ENCODE peak calls at places on chromosomes 12 and 14, in four cellular contexts. X is right cardiac atrium, S is gastrocnemius medialis, R is aorta. V is an unnamed sample. For H3K4me1, the result is how much of the 10 kb centered on the place peaks cover.

GRCh38 chr12:6430990-6431353 is 13.8 kb upstream of the CD27 start:
- DNase-seq in S (no peak), R (no peak), X (no peak), V (no peak)

GRCh38 chr14:24398943-24399801 is at the start of gene NYNRIN:
- DNase-seq in R (peak), S (no peak), X (peak), V (no peak)

GRCh38 chr14:102150083-102150482 is 10.4 kb downstream of the WDR20 start:
- DNase-seq in S (no peak), X (no peak), R (no peak), V (no peak)

GRCh38 chr12:89706551-89707348 is 1.9 kb downstream of the ATP2B1 start:
- DNase-seq in X (peak), R (no peak), S (peak), V (no peak)

GRCh38 chr12:106954462-106955376 is 988 bp upstream of the TMEM263 start:
- DNase-seq in X (peak), S (peak), R (peak), V (peak)

GRCh38 chr12:58882796-58883195 is 37.5 kb downstream of the LRIG3 start:
- DNase-seq in X (no peak), S (no peak), R (no peak), V (no peak)

GRCh38 chr14:75234173-75234855 is 44.3 kb upstream of the FOS start:
- DNase-seq in X (peak), R (peak), S (peak), V (peak)

GRCh38 chr12:23528316-23528715 is 421.2 kb downstream of the SOX5 start:
- DNase-seq in R (no peak), S (no peak), X (no peak), V (no peak)

GRCh38 chr14:30194769-30195168 is 267.1 kb upstream of the PRKD1 start:
- DNase-seq in S (no peak), R (no peak), X (no peak), V (no peak)

GRCh38 chr14:88613552-88614010 is 50.7 kb downstream of the ZC3H14 start:
- DNase-seq in S (no peak), R (no peak), X (no peak), V (no peak)

GRCh38 chr14:92421756-92422155 is 91.8 kb upstream of the RIN3 start:
- DNase-seq in R (no peak), X (no peak), S (no peak), V (no peak)

GRCh38 chr12:76310110-76310509 is 38.1 kb downstream of the BBS10 start:
- DNase-seq in R (no peak), S (no peak), X (no peak), V (no peak)

GRCh38 chr12:27517532-27517931 is 6.5 kb upstream of the PPFIBP1 start:
- DNase-seq in S (no peak), X (no peak), R (no peak), V (no peak)

GRCh38 chr12:56129210-56129691 is 1.2 kb downstream of the ESYT1 start:
- DNase-seq in S (peak), X (peak), R (peak), V (peak)

GRCh38 chr12:46555379-46555778 is 182.8 kb upstream of the SLC38A2 start:
- DNase-seq in R (no peak), S (no peak), X (no peak), V (no peak)

GRCh38 chr14:95597784-95598204 is 62.9 kb downstream of the GLRX5 start:
- DNase-seq in X (no peak), S (no peak), R (no peak), V (no peak)

GRCh38 chr12:6765634-6766581 is at the start of gene PTMS:
- DNase-seq in S (peak), X (peak), R (peak), V (peak)

GRCh38 chr12:107749094-107749493 is 11.8 kb downstream of the PRDM4 start:
- DNase-seq in X (no peak), S (no peak), R (no peak), V (no peak)

GRCh38 chr14:55556929-55557623 is 22.9 kb upstream of the KTN1 start:
- DNase-seq in R (peak), X (peak), S (peak), V (peak)

GRCh38 chr12:118402251-118402650 is 25.9 kb downstream of the SUDS3 start:
- DNase-seq in X (no peak), S (no peak), R (no peak), V (no peak)

GRCh38 chr14:45089813-45090212 is 5.9 kb downstream of the PRPF39 start:
- DNase-seq in R (no peak), S (no peak), X (no peak), V (no peak)
- H3K4me1 ChIP-seq in R (under half), S (under half), X (under half), V (under half)

GRCh38 chr14:90518941-90519256 is 122.1 kb downstream of the CALM1 start:
- DNase-seq in S (no peak), X (no peak), R (peak), V (no peak)

GRCh38 chr14:90518075-90518940 is 121.5 kb downstream of the CALM1 start:
- DNase-seq in S (no peak), X (no peak), R (no peak), V (no peak)

GRCh38 chr14:90519262-90519920 is 122.6 kb downstream of the CALM1 start:
- DNase-seq in S (no peak), R (peak), X (no peak), V (no peak)

GRCh38 chr14:90514566-90514965 is 117.7 kb downstream of the CALM1 start:
- DNase-seq in S (no peak), X (no peak), R (no peak), V (no peak)

GRCh38 chr14:90517431-90517841 is 120.6 kb downstream of the CALM1 start:
- DNase-seq in X (no peak), S (no peak), R (no peak), V (no peak)
- H3K4me1 ChIP-seq in X (under half), S (under half), R (under half), V (half or more)

GRCh38 chr12:646303-647038 is 16.8 kb downstream of the NINJ2 start:
- DNase-seq in X (peak), S (peak), R (peak), V (peak)
- H3K4me1 ChIP-seq in X (under half), S (half or more), R (under half), V (half or more)

GRCh38 chr12:38883629-38884134 is 21.7 kb downstream of the CPNE8 start:
- DNase-seq in R (no peak), S (no peak), X (no peak), V (no peak)

GRCh38 chr12:38875571-38876228 is 29.7 kb downstream of the CPNE8 start:
- DNase-seq in X (no peak), S (no peak), R (no peak), V (no peak)

GRCh38 chr12:38880288-38880687 is 25.1 kb downstream of the CPNE8 start:
- DNase-seq in S (no peak), R (no peak), X (no peak), V (no peak)

GRCh38 chr12:38884666-38885065 is 20.7 kb downstream of the CPNE8 start:
- DNase-seq in S (no peak), X (no peak), R (no peak), V (no peak)

DNA sequence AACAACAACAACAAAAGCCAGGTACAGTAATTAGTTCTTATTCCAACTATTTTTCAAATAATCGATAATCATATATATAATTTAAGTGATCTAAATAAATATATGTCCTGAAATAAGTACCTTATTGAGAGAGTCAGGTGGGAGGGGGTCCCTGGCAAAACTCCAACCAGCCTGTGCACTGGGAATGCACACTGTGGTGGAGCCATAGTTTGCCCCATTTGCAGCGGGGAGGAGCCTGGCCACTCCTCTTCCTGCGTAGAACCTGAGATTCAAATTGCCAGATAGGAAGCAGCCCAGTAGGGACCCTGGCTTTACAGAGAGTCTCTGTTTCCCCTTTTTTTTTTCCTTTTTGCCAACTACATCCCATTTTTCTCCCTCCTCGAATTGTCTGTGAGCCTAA is 26.4 kb downstream of the CPNE8 start:
- DNase-seq in R (no peak), S (no peak), X (no peak), V (no peak)
- H3K4me1 ChIP-seq in R (under half), S (under half), X (under half), V (under half)

GRCh38 chr14:105581551-105582341 is 55.4 kb downstream of the TMEM121 start:
- DNase-seq in R (peak), X (no peak), S (no peak), V (no peak)
- H3K4me1 ChIP-seq in R (under half), X (under half), S (under half), V (under half)